ENCODE peak calls at places on chromosomes 7 and 10, in five cellular contexts. One of them, this sample, is unnamed.

GRCh38 chr10:46268076-46268881 is 18.5 kb upstream of the ANTXRL start:
- DNase-seq in lower leg skin: peak; percentile 67
- DNase-seq in GM06990: no peak
- DNase-seq in HEK293T: no peak
- DNase-seq in endothelial cell: no peak
- DNase-seq in this sample: no peak

GRCh38 chr7:155090647-155091046 is 20.5 kb downstream of the HTR5A start:
- DNase-seq in HEK293T: no peak
- DNase-seq in lower leg skin: no peak
- DNase-seq in endothelial cell: no peak
- DNase-seq in GM06990: no peak
- DNase-seq in this sample: no peak

GRCh38 chr10:28719789-28720436 is 42.6 kb downstream of the BAMBI start:
- DNase-seq in HEK293T: no peak
- DNase-seq in lower leg skin: peak; percentile 34
- DNase-seq in GM06990: no peak
- DNase-seq in endothelial cell: no peak
- DNase-seq in this sample: no peak

GRCh38 chr10:12042409-12042796 is 206 bp downstream of the UPF2 start:
- DNase-seq in lower leg skin: peak; percentile 92
- DNase-seq in endothelial cell: peak; percentile 43
- DNase-seq in GM06990: no peak
- DNase-seq in HEK293T: no peak
- DNase-seq in this sample: no peak

GRCh38 chr7:73418113-73418703 is 15.4 kb upstream of the FZD9 start:
- DNase-seq in lower leg skin: no peak
- DNase-seq in HEK293T: no peak
- DNase-seq in GM06990: no peak
- DNase-seq in endothelial cell: no peak
- DNase-seq in this sample: no peak

GRCh38 chr7:17289074-17289665 is 9.3 kb upstream of the AHR start:
- DNase-seq in endothelial cell: no peak
- DNase-seq in GM06990: no peak
- DNase-seq in HEK293T: no peak
- DNase-seq in lower leg skin: no peak
- DNase-seq in this sample: no peak

GRCh38 chr10:112227331-112227961 is 43.9 kb upstream of the GPAM start:
- DNase-seq in endothelial cell: no peak
- DNase-seq in GM06990: no peak
- DNase-seq in lower leg skin: peak; percentile 56
- DNase-seq in HEK293T: no peak
- DNase-seq in this sample: no peak

GRCh38 chr7:156140447-156140846 is 328.2 kb upstream of the SHH start:
- DNase-seq in lower leg skin: peak; percentile 43
- DNase-seq in GM06990: no peak
- DNase-seq in endothelial cell: no peak
- DNase-seq in HEK293T: no peak
- DNase-seq in this sample: no peak

GRCh38 chr10:113539789-113540188 is 13.1 kb upstream of the HABP2 start:
- DNase-seq in lower leg skin: no peak
- DNase-seq in endothelial cell: no peak
- DNase-seq in HEK293T: no peak
- DNase-seq in GM06990: no peak
- DNase-seq in this sample: no peak

GRCh38 chr7:141294122-141294829 is 220.4 kb downstream of the TMEM178B start:
- DNase-seq in endothelial cell: no peak
- DNase-seq in HEK293T: no peak
- DNase-seq in GM06990: no peak
- DNase-seq in lower leg skin: no peak
- DNase-seq in this sample: no peak